ENCODE peak calls at places on chromosomes 1 and 21, in seven cellular contexts. V is GM23338; I is coronary artery; G is ovary; Q is activated T-cell treated with anti-CD3 and anti-CD28 coated beads, Interleukin-2, amount 50 U/mL, for 1 hour; L is Right ventricle myocardium inferior; K is NCI-H2081. D is an unnamed sample.

GRCh38 chr1:180166436-180166800 is 11.7 kb downstream of the QSOX1 start:
- DNase-seq in V (no peak), Q (no peak), G (no peak), I (no peak), K (no peak), L (no peak), D (no peak)

GRCh38 chr1:8122477-8123407 is 96.6 kb upstream of the ERRFI1 start:
- DNase-seq in L (no peak), Q (no peak), V (no peak), I (no peak), G (no peak), K (no peak), D (peak; percentile 59)

GRCh38 chr1:156727914-156728598 is at the start of gene METTL25B:
- DNase-seq in V (peak; percentile 93), G (peak; percentile 84), K (peak; percentile 93), L (peak; percentile 91), Q (no peak), I (peak; percentile 92), D (peak; percentile 92)

GRCh38 chr1:232306269-232306911 is 323.5 kb downstream of the SIPA1L2 start:
- DNase-seq in V (peak; percentile 71), I (no peak), L (no peak), K (no peak), G (peak; percentile 22), Q (no peak), D (peak; percentile 94)

GRCh38 chr1:212774584-212774983 is 17.0 kb downstream of the NSL1 start:
- DNase-seq in Q (no peak), G (no peak), V (no peak), L (no peak), I (no peak), K (no peak), D (no peak)

GRCh38 chr1:29500651-29501050 is 264.3 kb downstream of the PTPRU start:
- DNase-seq in G (no peak), Q (no peak), K (no peak), L (no peak), V (no peak), I (peak; percentile 28), D (no peak)

GRCh38 chr1:111770916-111771315 is 15.2 kb downstream of the DDX20 start:
- DNase-seq in Q (no peak), L (no peak), K (no peak), V (no peak), I (no peak), G (no peak), D (no peak)

GRCh38 chr1:53956308-53957168 is 10.4 kb downstream of the LRRC42 start:
- DNase-seq in G (no peak), L (no peak), K (peak; percentile 89), V (no peak), Q (no peak), I (no peak), D (no peak)

GRCh38 chr1:116508090-116508983 is 62.5 kb downstream of the CD58 start:
- DNase-seq in Q (no peak), V (no peak), G (no peak), L (no peak), I (no peak), K (no peak), D (no peak)

GRCh38 chr1:2135425-2135824 is 59.1 kb downstream of the FAAP20 start:
- DNase-seq in V (no peak), L (peak; percentile 85), K (no peak), I (peak; percentile 90), Q (no peak), G (peak; percentile 75), D (peak; percentile 93)

GRCh38 chr1:38672692-38673091 is 186.9 kb downstream of the RRAGC start:
- DNase-seq in V (no peak), Q (no peak), G (no peak), K (no peak), I (no peak), L (no peak), D (no peak)

GRCh38 chr21:16388291-16388690 is 658.5 kb downstream of the USP25 start:
- DNase-seq in K (no peak), G (no peak), I (no peak), V (no peak), L (no peak), Q (no peak), D (no peak)

GRCh38 chr1:18398791-18399551 is 81.8 kb upstream of the KLHDC7A start:
- DNase-seq in Q (no peak), K (no peak), L (no peak), V (peak; percentile 66), I (no peak), G (no peak), D (peak; percentile 52)

GRCh38 chr1:39737546-39738169 is 1.0 kb upstream of the PPIE start:
- DNase-seq in K (no peak), Q (no peak), I (no peak), G (no peak), V (no peak), L (no peak), D (no peak)

GRCh38 chr21:33394260-33394659 is 9.0 kb upstream of the IFNGR2 start:
- DNase-seq in Q (no peak), I (no peak), L (peak; percentile 73), G (no peak), V (no peak), K (no peak), D (no peak)

GRCh38 chr1:153606194-153606593 is 6.7 kb downstream of the S100A16 start:
- DNase-seq in Q (no peak), K (no peak), L (no peak), V (no peak), I (no peak), G (no peak), D (no peak)

GRCh38 chr1:167909691-167910180 is 4.2 kb downstream of the ADCY10 start:
- DNase-seq in L (no peak), I (no peak), K (no peak), V (no peak), Q (no peak), G (no peak), D (no peak)

GRCh38 chr1:12052008-12052573 is 11.0 kb upstream of the TNFRSF8 start:
- DNase-seq in K (no peak), G (peak; percentile 82), V (no peak), I (peak; percentile 81), Q (no peak), L (peak; percentile 73), D (peak; percentile 58)